ENCODE peak calls at places on chromosomes 6 and 20, in six cellular contexts. One of them, this sample, is unnamed.

GRCh38 chr20:36629719-36630340 is 16.2 kb downstream of the SLA2 start:
- DNase-seq in cardiac fibroblast: no peak
- DNase-seq in OCI-LY7: peak
- DNase-seq in foreskin fibroblast: no peak
- DNase-seq in cardiac muscle cell: peak
- DNase-seq in AG09309: no peak
- DNase-seq in this sample: no peak

GRCh38 chr6:154638369-154638768 is 94.8 kb upstream of the SCAF8 start:
- DNase-seq in AG09309: no peak
- DNase-seq in cardiac fibroblast: no peak
- DNase-seq in foreskin fibroblast: peak
- DNase-seq in cardiac muscle cell: no peak
- DNase-seq in OCI-LY7: no peak
- DNase-seq in this sample: no peak

GRCh38 chr6:36386495-36387439 is 702 bp downstream of the ETV7 start:
- DNase-seq in AG09309: peak
- DNase-seq in OCI-LY7: no peak
- DNase-seq in cardiac fibroblast: peak
- DNase-seq in foreskin fibroblast: peak
- DNase-seq in cardiac muscle cell: peak
- DNase-seq in this sample: peak

GRCh38 chr6:15076565-15076964 is 169.3 kb upstream of the JARID2 start:
- DNase-seq in AG09309: no peak
- DNase-seq in foreskin fibroblast: no peak
- DNase-seq in OCI-LY7: no peak
- DNase-seq in cardiac fibroblast: no peak
- DNase-seq in cardiac muscle cell: no peak
- DNase-seq in this sample: no peak

GRCh38 chr6:25958700-25959162 is 3.9 kb upstream of the TRIM38 start:
- DNase-seq in cardiac muscle cell: no peak
- DNase-seq in OCI-LY7: peak
- DNase-seq in foreskin fibroblast: no peak
- DNase-seq in cardiac fibroblast: no peak
- DNase-seq in AG09309: no peak
- DNase-seq in this sample: no peak

GRCh38 chr6:87718662-87719433 is 16.8 kb upstream of the AKIRIN2 start:
- DNase-seq in AG09309: no peak
- DNase-seq in cardiac fibroblast: peak
- DNase-seq in foreskin fibroblast: peak
- DNase-seq in OCI-LY7: no peak
- DNase-seq in cardiac muscle cell: peak
- DNase-seq in this sample: no peak

GRCh38 chr6:30748301-30748769 is 4.0 kb upstream of the IER3 start:
- DNase-seq in cardiac muscle cell: no peak
- DNase-seq in cardiac fibroblast: no peak
- DNase-seq in foreskin fibroblast: peak
- DNase-seq in AG09309: no peak
- DNase-seq in OCI-LY7: no peak
- DNase-seq in this sample: no peak

GRCh38 chr6:12637960-12638641 is 78.5 kb upstream of the PHACTR1 start:
- DNase-seq in cardiac fibroblast: peak
- DNase-seq in AG09309: peak
- DNase-seq in foreskin fibroblast: peak
- DNase-seq in OCI-LY7: peak
- DNase-seq in cardiac muscle cell: peak
- DNase-seq in this sample: no peak

GRCh38 chr6:163309491-163310026 is 105.0 kb upstream of the QKI start:
- DNase-seq in AG09309: no peak
- DNase-seq in foreskin fibroblast: no peak
- DNase-seq in cardiac fibroblast: no peak
- DNase-seq in cardiac muscle cell: no peak
- DNase-seq in OCI-LY7: no peak
- DNase-seq in this sample: no peak

GRCh38 chr20:57807418-57808265 is 97.8 kb upstream of the PMEPA1 start:
- DNase-seq in foreskin fibroblast: no peak
- DNase-seq in AG09309: no peak
- DNase-seq in cardiac muscle cell: no peak
- DNase-seq in cardiac fibroblast: no peak
- DNase-seq in OCI-LY7: no peak
- DNase-seq in this sample: no peak

GRCh38 chr20:51460569-51461265 is 81.8 kb downstream of the NFATC2 start:
- DNase-seq in cardiac muscle cell: no peak
- DNase-seq in cardiac fibroblast: no peak
- DNase-seq in foreskin fibroblast: no peak
- DNase-seq in AG09309: no peak
- DNase-seq in OCI-LY7: peak
- DNase-seq in this sample: no peak

GRCh38 chr6:32184084-32184640 is at the start of gene AGER:
- DNase-seq in AG09309: no peak
- DNase-seq in foreskin fibroblast: no peak
- DNase-seq in cardiac muscle cell: no peak
- DNase-seq in cardiac fibroblast: no peak
- DNase-seq in OCI-LY7: no peak
- DNase-seq in this sample: no peak

GRCh38 chr6:156779206-156780116 is 2.3 kb downstream of the ARID1B start:
- DNase-seq in foreskin fibroblast: peak
- DNase-seq in cardiac fibroblast: peak
- DNase-seq in OCI-LY7: peak
- DNase-seq in cardiac muscle cell: no peak
- DNase-seq in AG09309: no peak
- DNase-seq in this sample: no peak

GRCh38 chr20:50330504-50331313 is 140.1 kb downstream of the CEBPB start:
- DNase-seq in AG09309: no peak
- DNase-seq in OCI-LY7: no peak
- DNase-seq in cardiac muscle cell: peak
- DNase-seq in foreskin fibroblast: no peak
- DNase-seq in cardiac fibroblast: peak
- DNase-seq in this sample: no peak

GRCh38 chr20:47825011-47825762 is 39.9 kb upstream of the SULF2 start:
- DNase-seq in AG09309: no peak
- DNase-seq in foreskin fibroblast: no peak
- DNase-seq in cardiac muscle cell: no peak
- DNase-seq in OCI-LY7: peak
- DNase-seq in cardiac fibroblast: no peak
- DNase-seq in this sample: no peak

GRCh38 chr6:113185299-113185698 is 671.8 kb upstream of the MARCKS start:
- DNase-seq in AG09309: no peak
- DNase-seq in foreskin fibroblast: no peak
- DNase-seq in cardiac muscle cell: peak
- DNase-seq in OCI-LY7: no peak
- DNase-seq in cardiac fibroblast: no peak
- DNase-seq in this sample: no peak

GRCh38 chr20:5821627-5822215 is 71.5 kb downstream of the SHLD1 start:
- DNase-seq in foreskin fibroblast: peak
- DNase-seq in AG09309: no peak
- DNase-seq in cardiac fibroblast: no peak
- DNase-seq in OCI-LY7: no peak
- DNase-seq in cardiac muscle cell: no peak
- DNase-seq in this sample: no peak

GRCh38 chr6:160160450-160160849 is 38.8 kb downstream of the SLC22A1 start:
- DNase-seq in cardiac fibroblast: no peak
- DNase-seq in cardiac muscle cell: no peak
- DNase-seq in OCI-LY7: no peak
- DNase-seq in foreskin fibroblast: peak
- DNase-seq in AG09309: no peak
- DNase-seq in this sample: no peak

GRCh38 chr6:162706236-162706635 is 21.3 kb downstream of the PRKN start:
- DNase-seq in cardiac muscle cell: peak
- DNase-seq in OCI-LY7: no peak
- DNase-seq in AG09309: no peak
- DNase-seq in foreskin fibroblast: peak
- DNase-seq in cardiac fibroblast: peak
- DNase-seq in this sample: no peak

GRCh38 chr20:63855363-63856110 is 5.8 kb upstream of the ABHD16B start:
- DNase-seq in foreskin fibroblast: peak
- DNase-seq in OCI-LY7: no peak
- DNase-seq in cardiac muscle cell: no peak
- DNase-seq in AG09309: no peak
- DNase-seq in cardiac fibroblast: no peak
- DNase-seq in this sample: no peak

GRCh38 chr20:35271073-35271882 is 6.6 kb downstream of the MMP24OS start:
- DNase-seq in AG09309: no peak
- DNase-seq in foreskin fibroblast: no peak
- DNase-seq in cardiac muscle cell: no peak
- DNase-seq in OCI-LY7: no peak
- DNase-seq in cardiac fibroblast: no peak
- DNase-seq in this sample: no peak

GRCh38 chr6:169589293-169589692 is 112.5 kb downstream of the WDR27 start:
- DNase-seq in OCI-LY7: peak
- DNase-seq in cardiac muscle cell: peak
- DNase-seq in AG09309: no peak
- DNase-seq in cardiac fibroblast: peak
- DNase-seq in foreskin fibroblast: no peak
- DNase-seq in this sample: no peak

GRCh38 chr6:41767112-41767946 is 12.4 kb downstream of the FRS3 start:
- DNase-seq in cardiac fibroblast: peak
- DNase-seq in foreskin fibroblast: peak
- DNase-seq in AG09309: peak
- DNase-seq in OCI-LY7: peak
- DNase-seq in cardiac muscle cell: peak
- DNase-seq in this sample: peak

GRCh38 chr6:73308712-73309533 is 45.2 kb downstream of the DPPA5 start:
- DNase-seq in cardiac muscle cell: peak
- DNase-seq in foreskin fibroblast: peak
- DNase-seq in cardiac fibroblast: peak
- DNase-seq in AG09309: no peak
- DNase-seq in OCI-LY7: peak
- DNase-seq in this sample: no peak
- TF ChIP-seq CTCF in cardiac muscle cell: peak
- TF ChIP-seq CTCF in foreskin fibroblast: peak
- TF ChIP-seq CTCF in cardiac fibroblast: peak
- TF ChIP-seq CTCF in AG09309: peak
- TF ChIP-seq CTCF in OCI-LY7: peak
- TF ChIP-seq CTCF in this sample: peak

GRCh38 chr6:124903797-124904196 is 58.4 kb upstream of the RNF217 start:
- DNase-seq in foreskin fibroblast: no peak
- DNase-seq in cardiac muscle cell: no peak
- DNase-seq in cardiac fibroblast: no peak
- DNase-seq in OCI-LY7: no peak
- DNase-seq in AG09309: no peak
- DNase-seq in this sample: no peak
- H3K4me3 ChIP-seq in foreskin fibroblast: no peak
- H3K4me3 ChIP-seq in cardiac muscle cell: no peak
- H3K4me3 ChIP-seq in cardiac fibroblast: no peak
- H3K4me3 ChIP-seq in OCI-LY7: no peak
- H3K4me3 ChIP-seq in AG09309: no peak
- H3K4me3 ChIP-seq in this sample: no peak

GRCh38 chr6:92779758-92780157 is 639.6 kb downstream of the EPHA7 start:
- DNase-seq in cardiac muscle cell: peak
- DNase-seq in cardiac fibroblast: peak
- DNase-seq in foreskin fibroblast: peak
- DNase-seq in AG09309: no peak
- DNase-seq in OCI-LY7: no peak
- DNase-seq in this sample: no peak

DNA sequence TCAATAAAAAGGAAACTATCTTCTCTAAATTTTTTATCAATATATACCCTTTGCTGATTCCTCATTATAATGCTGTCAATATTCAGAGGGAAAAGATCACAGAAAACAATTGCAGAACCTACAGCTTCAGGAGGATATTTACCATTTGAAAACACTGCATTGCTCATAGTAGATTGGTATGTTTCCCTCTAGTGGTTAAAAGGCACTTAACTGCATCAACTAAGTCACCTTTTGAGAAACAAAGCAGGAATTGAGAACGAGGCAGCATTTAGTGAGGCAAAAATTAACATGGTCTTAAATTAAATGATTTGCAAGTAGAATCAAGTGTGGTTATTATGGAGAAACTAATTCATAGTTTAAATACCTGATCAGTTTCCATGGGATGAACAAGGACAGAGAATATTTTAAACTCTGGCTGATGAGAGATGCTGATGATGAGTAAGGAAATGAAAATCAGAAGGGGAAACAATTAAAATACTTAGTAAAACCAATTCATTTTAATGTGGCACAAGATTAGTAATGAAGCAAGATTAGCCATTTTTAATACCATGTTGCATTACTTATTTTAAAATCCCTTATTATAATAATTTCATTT is 642.1 kb downstream of the EPHA7 start:
- DNase-seq in cardiac fibroblast: peak
- DNase-seq in AG09309: no peak
- DNase-seq in OCI-LY7: peak
- DNase-seq in foreskin fibroblast: peak
- DNase-seq in cardiac muscle cell: peak
- DNase-seq in this sample: no peak
- TF ChIP-seq CTCF in cardiac fibroblast: no peak
- TF ChIP-seq CTCF in AG09309: no peak
- TF ChIP-seq CTCF in OCI-LY7: peak
- TF ChIP-seq CTCF in foreskin fibroblast: no peak
- TF ChIP-seq CTCF in cardiac muscle cell: peak
- TF ChIP-seq CTCF in this sample: peak

GRCh38 chr6:44225579-44226325 is 2.4 kb downstream of the SLC29A1 start:
- DNase-seq in foreskin fibroblast: no peak
- DNase-seq in OCI-LY7: peak
- DNase-seq in cardiac muscle cell: no peak
- DNase-seq in cardiac fibroblast: no peak
- DNase-seq in AG09309: no peak
- DNase-seq in this sample: no peak

GRCh38 chr6:44228031-44228430 is 4.6 kb downstream of the SLC29A1 start:
- DNase-seq in OCI-LY7: no peak
- DNase-seq in foreskin fibroblast: no peak
- DNase-seq in cardiac muscle cell: no peak
- DNase-seq in cardiac fibroblast: no peak
- DNase-seq in AG09309: no peak
- DNase-seq in this sample: no peak

GRCh38 chr6:44227138-44227770 is 3.9 kb downstream of the SLC29A1 start:
- DNase-seq in OCI-LY7: no peak
- DNase-seq in cardiac fibroblast: no peak
- DNase-seq in cardiac muscle cell: no peak
- DNase-seq in AG09309: no peak
- DNase-seq in foreskin fibroblast: peak
- DNase-seq in this sample: no peak

GRCh38 chr6:44224978-44225330 is 1.6 kb downstream of the SLC29A1 start:
- DNase-seq in OCI-LY7: no peak
- DNase-seq in cardiac muscle cell: no peak
- DNase-seq in cardiac fibroblast: no peak
- DNase-seq in AG09309: no peak
- DNase-seq in foreskin fibroblast: no peak
- DNase-seq in this sample: no peak

DNA sequence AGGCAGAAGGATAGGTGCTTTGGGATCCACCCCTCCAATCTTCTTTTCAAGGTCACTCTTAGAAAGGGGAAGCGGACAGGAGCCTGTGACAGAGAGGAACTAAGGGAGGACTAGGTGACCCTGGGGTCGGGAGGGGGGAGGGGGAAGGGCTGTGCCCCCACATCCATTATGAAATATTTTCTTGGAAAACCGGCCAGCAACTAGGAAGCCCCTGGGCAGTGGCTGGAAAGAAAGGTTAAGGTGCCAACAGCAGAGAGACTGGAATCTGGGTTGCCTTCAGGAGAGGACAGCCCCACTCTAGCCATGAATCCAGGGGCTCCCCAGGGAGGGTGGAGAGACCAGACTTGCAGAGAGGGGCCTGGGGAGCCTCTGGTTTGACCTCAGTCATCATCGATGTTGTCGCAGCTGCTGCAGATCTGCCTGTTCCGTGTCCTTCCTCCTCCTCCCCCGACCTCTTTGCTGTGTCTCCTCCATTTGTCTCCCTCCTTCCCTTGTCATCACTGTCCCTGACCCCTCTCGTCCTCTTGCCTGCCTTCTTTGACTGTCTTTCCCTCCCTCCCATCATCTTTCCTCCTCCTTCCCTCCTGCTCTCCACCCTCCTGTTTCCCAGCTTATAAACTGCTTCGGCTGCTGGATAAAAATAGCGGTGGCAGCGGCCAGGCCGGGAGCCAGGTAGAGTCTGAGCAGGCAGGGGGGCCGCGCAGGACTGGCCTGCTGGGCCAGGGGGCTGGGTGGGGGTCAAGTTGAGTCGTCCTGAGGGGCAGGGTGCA is 3.2 kb downstream of the SLC29A1 start:
- DNase-seq in OCI-LY7: no peak
- DNase-seq in cardiac fibroblast: no peak
- DNase-seq in cardiac muscle cell: no peak
- DNase-seq in foreskin fibroblast: no peak
- DNase-seq in AG09309: no peak
- DNase-seq in this sample: no peak
- H3K4me3 ChIP-seq in OCI-LY7: no peak
- H3K4me3 ChIP-seq in cardiac fibroblast: no peak
- H3K4me3 ChIP-seq in cardiac muscle cell: no peak
- H3K4me3 ChIP-seq in foreskin fibroblast: no peak
- H3K4me3 ChIP-seq in AG09309: no peak
- H3K4me3 ChIP-seq in this sample: no peak

This sample was measured in AG04449.